ENCODE peak calls at places on chromosomes 12 and 14, in five cellular contexts. S is retina, C is pancreas, B is KG1, U is myocyte. Q is an unnamed sample.

GRCh38 chr14:94132285-94132887 is 3.0 kb upstream of the IFI27L2 start:
- DNase-seq in S (peak), C (no peak), B (no peak), U (peak), Q (peak)

GRCh38 chr12:79329933-79330332 is 360.8 kb downstream of the PAWR start:
- DNase-seq in S (no peak), C (no peak), B (no peak), U (no peak), Q (no peak)

GRCh38 chr12:78181544-78182162 is 351.0 kb downstream of the NAV3 start:
- DNase-seq in S (no peak), C (no peak), B (no peak), U (no peak), Q (no peak)

GRCh38 chr12:38638401-38638800 is 267.0 kb downstream of the CPNE8 start:
- DNase-seq in S (no peak), C (no peak), B (no peak), U (no peak), Q (no peak)

GRCh38 chr12:46559311-46559710 is 186.7 kb upstream of the SLC38A2 start:
- DNase-seq in S (no peak), C (no peak), B (no peak), U (peak), Q (peak)

GRCh38 chr14:51595831-51596472 is 55.8 kb upstream of the FRMD6 start:
- DNase-seq in S (no peak), C (no peak), B (no peak), U (peak), Q (no peak)

GRCh38 chr14:70771781-70772212 is 37.5 kb downstream of the MAP3K9 start:
- DNase-seq in S (peak), C (no peak), B (no peak), U (no peak), Q (no peak)

GRCh38 chr12:87383705-87384104 is 645.5 kb downstream of the C12orf50 start:
- DNase-seq in S (no peak), C (no peak), B (no peak), U (no peak), Q (no peak)

GRCh38 chr12:1044697-1045096 is 53.7 kb downstream of the ERC1 start:
- DNase-seq in S (no peak), C (no peak), B (no peak), U (peak), Q (peak)

GRCh38 chr12:30996255-30996654 is 69.7 kb downstream of the TSPAN11 start:
- DNase-seq in S (no peak), C (no peak), B (no peak), U (peak), Q (peak)

GRCh38 chr12:109982211-109982610 is 14.0 kb downstream of the GIT2 start:
- DNase-seq in S (no peak), C (no peak), B (no peak), U (no peak), Q (no peak)

GRCh38 chr12:114430306-114430705 is 24.4 kb upstream of the TBX5 start:
- DNase-seq in S (no peak), C (no peak), B (no peak), U (peak), Q (no peak)

GRCh38 chr14:30214456-30215090 is 286.9 kb upstream of the PRKD1 start:
- DNase-seq in S (peak), C (no peak), B (peak), U (peak), Q (peak)

GRCh38 chr14:61188936-61189808 is 92.0 kb downstream of the TMEM30B start:
- DNase-seq in S (peak), C (peak), B (no peak), U (peak), Q (peak)

GRCh38 chr14:68507544-68508081 is 285.3 kb downstream of the ZFP36L1 start:
- DNase-seq in S (no peak), C (no peak), B (no peak), U (no peak), Q (no peak)

Q was measured in LHCN-M2.